ENCODE peak calls at places on chromosome 18, in five cellular contexts. H, X, O, M and E are unnamed samples.

GRCh38 chr18:26008096-26008495 is 82.3 kb downstream of the SS18 start:
- DNase-seq in O (no peak), H (no peak), M (no peak), X (no peak), E (no peak)

GRCh38 chr18:3689986-3690681 is 240.2 kb downstream of the TGIF1 start:
- DNase-seq in M (no peak), X (no peak), O (no peak), H (no peak), E (no peak)

GRCh38 chr18:34322365-34323289 is 97.9 kb upstream of the NOL4 start:
- DNase-seq in X (peak; percentile 41), M (peak; percentile 70), O (peak; percentile 46), H (peak; percentile 8), E (peak; percentile 78)

GRCh38 chr18:30908381-30908780 is 134.2 kb downstream of the DSC3 start:
- DNase-seq in O (no peak), H (no peak), M (no peak), X (peak; percentile 18), E (no peak)

GRCh38 chr18:74283646-74284045 is 8.1 kb downstream of the CYB5A start:
- DNase-seq in O (no peak), H (no peak), M (no peak), X (no peak), E (no peak)

GRCh38 chr18:31410716-31411483 is 34.3 kb downstream of the DSG4 start:
- DNase-seq in X (no peak), M (no peak), H (no peak), O (no peak), E (no peak)

GRCh38 chr18:26511339-26512071 is 36.8 kb downstream of the KCTD1 start:
- DNase-seq in O (no peak), X (no peak), M (no peak), H (no peak), E (no peak)

GRCh38 chr18:56869189-56869777 is 218.1 kb downstream of the WDR7 start:
- DNase-seq in O (no peak), M (peak; percentile 26), H (peak; percentile 41), X (peak; percentile 68), E (no peak)

GRCh38 chr18:41075212-41075611 is 879.8 kb upstream of the PIK3C3 start:
- DNase-seq in M (no peak), X (peak; percentile 67), O (no peak), H (peak; percentile 79), E (no peak)

GRCh38 chr18:59918320-59918755 is 18.5 kb downstream of the PMAIP1 start:
- DNase-seq in H (no peak), O (no peak), M (no peak), X (peak; percentile 91), E (no peak)

GRCh38 chr18:45061359-45061758 is 380.7 kb downstream of the SETBP1 start:
- DNase-seq in X (no peak), M (no peak), O (no peak), H (no peak), E (no peak)

GRCh38 chr18:45657357-45658335 is 42.4 kb downstream of the SLC14A2 start:
- DNase-seq in H (no peak), O (no peak), X (peak; percentile 53), M (no peak), E (no peak)

GRCh38 chr18:70423988-70424387 is 135.1 kb downstream of the SOCS6 start:
- DNase-seq in O (no peak), H (no peak), M (no peak), X (peak; percentile 92), E (no peak)

GRCh38 chr18:13813271-13813849 is 10.6 kb upstream of the MC5R start:
- DNase-seq in H (no peak), M (peak; percentile 72), O (peak; percentile 59), X (peak; percentile 83), E (peak; percentile 75)

GRCh38 chr18:52200891-52201663 is 138.9 kb upstream of the DCC start:
- DNase-seq in X (no peak), M (no peak), O (no peak), H (no peak), E (no peak)

GRCh38 chr18:52200406-52200805 is 139.6 kb upstream of the DCC start:
- DNase-seq in H (no peak), O (no peak), M (no peak), X (no peak), E (no peak)
- TF ChIP-seq CTCF in H (no peak), O (no peak), M (no peak), X (no peak), E (no peak)

DNA sequence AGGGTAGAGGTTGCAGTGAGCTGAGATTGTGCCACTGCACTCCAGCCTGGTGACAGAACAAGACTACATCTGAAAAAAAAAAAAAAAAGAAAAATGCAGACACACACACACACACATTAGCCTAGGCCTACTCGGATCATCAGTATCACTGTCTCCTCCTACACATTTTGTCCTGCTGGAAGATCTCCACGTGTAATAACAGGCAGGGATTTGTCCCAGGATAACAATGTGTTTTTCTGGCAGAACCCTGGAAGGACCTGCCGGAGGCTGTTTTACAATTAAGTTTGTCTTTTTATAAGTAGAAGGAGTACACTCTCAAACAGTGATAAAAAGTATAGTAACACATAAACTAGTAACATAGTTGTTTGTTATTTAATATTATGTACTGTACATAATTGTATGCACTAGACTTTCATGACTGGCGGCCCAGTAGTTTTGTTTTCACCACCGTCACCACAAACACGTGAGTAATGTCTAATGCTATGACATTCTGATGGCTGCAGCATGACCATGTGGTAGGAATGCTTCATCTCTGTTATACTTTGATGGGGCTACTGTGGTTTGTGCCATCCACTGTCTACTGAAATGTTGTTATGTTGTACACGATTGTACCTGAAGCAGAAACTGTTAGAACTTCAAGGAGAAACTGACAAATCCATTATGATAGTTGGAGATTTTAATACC is 130.6 kb downstream of the ATP9B start:
- DNase-seq in O (no peak), H (no peak), X (no peak), M (no peak), E (no peak)
- TF ChIP-seq CTCF in O (no peak), H (peak; percentile 7), X (no peak), M (no peak), E (no peak)

DNA sequence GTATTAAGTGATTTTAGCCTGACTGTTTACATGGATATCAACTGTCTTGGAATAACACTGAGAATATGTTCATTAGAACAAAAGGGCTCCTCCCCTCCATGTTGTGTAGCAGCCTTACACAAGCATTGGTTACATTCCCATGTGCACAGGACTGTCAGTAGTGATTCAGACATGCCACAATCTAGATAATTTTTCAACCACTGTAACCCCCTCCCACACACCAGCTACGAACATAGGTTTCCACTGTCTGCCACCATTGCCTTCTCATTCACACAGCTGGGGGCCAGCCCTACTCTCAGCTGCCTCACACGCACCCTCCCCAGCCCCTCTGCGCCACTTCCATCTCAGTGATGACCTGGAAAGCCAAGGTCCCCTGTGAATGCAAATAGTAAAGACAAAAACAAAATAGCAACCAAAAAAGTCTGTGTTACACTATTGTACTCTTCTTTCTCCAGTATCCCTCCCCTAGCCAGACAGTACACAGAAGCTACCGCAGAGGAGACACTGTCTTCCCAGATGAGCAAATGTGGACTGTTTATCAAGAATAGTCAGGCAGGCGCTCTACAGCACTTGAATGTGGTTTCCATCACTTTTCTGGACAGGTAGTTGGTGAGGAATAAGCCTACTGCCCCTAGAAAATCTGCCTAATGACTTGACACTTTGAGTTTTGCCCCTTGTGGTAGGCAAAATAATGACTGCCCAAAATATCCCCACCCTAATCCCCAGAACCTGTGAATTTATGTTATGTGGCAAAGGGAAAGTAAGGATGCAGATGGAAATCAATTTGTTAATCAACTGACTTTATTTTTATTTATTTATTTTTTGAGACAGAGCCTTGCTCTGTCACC is 27.9 kb upstream of the TYMS start:
- DNase-seq in O (no peak), M (no peak), H (no peak), X (no peak), E (no peak)
- TF ChIP-seq CTCF in O (peak; percentile 19), M (peak; percentile 58), H (peak; percentile 21), X (peak; percentile 34), E (peak; percentile 57)

DNA sequence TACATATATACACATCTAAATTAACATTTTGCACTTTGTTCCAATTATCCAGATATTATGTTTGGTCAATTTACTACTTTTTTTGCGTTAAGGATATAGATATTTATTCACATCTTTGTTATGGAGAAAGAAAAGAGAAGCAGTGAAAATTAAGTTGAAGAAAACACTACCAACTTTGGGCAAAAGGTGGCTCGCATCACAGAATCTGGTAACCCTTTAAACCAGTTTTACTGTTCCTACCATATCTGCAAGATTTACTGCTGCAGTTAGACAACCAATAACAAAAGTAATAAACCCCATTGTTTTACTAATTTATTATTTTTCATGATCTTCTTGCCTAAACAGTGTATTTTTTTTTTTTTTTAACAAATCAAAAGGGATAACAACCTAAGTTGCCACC is 53.6 kb downstream of the SMAD2 start:
- DNase-seq in O (no peak), H (no peak), M (no peak), X (no peak), E (no peak)
- TF ChIP-seq CTCF in O (no peak), H (no peak), M (no peak), X (no peak), E (no peak)

DNA sequence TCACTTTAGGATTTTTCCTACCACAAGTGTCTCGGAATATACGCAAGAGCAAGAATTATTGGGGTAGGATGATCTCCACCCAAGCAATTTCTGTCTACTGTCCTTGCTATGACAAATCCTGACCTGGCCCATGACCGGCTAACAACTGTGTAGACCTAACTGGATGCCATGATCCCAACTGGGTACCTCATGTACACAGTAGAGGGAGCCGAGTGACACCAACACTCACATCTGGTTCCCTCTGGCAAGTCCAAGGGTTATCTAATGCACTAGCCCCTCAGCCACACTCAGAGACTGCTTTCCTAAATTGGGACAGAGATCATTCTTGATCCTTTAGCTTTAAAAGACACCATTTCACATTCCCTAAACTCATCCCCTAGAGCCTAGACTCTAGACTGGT is 60.7 kb upstream of the ZNF532 start:
- DNase-seq in X (no peak), M (no peak), H (no peak), O (no peak), E (no peak)
- TF ChIP-seq CTCF in X (peak; percentile 21), M (no peak), H (no peak), O (no peak), E (no peak)

GRCh38 chr18:9055185-9055584 is 47.3 kb upstream of the NDUFV2 start:
- DNase-seq in X (peak; percentile 90), O (no peak), M (no peak), H (peak; percentile 27), E (no peak)
- TF ChIP-seq CTCF in X (peak; percentile 71), O (no peak), M (no peak), H (peak; percentile 31), E (no peak)

DNA sequence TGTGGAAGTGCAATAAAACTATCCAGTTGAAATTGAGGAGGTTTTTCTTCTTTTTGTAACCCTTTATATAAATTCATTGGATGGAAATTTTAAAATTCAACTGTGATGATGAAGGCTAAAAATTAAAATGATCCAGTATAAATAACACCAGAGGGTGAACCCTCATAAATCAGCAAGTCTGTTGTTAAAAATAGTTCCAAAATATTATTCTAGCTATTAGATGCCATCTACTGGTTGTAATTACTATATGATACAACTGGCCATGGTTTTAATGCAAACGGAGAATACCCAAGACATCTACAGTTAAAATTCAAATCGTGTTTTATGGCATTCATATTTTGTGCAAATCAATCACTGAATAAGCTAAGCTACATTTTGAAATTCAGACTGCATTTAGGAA is 53.8 kb downstream of the TMEM200C start:
- DNase-seq in M (no peak), H (no peak), O (no peak), X (no peak), E (no peak)
- TF ChIP-seq CTCF in M (no peak), H (no peak), O (no peak), X (peak; percentile 42), E (no peak)